ENCODE peak calls at places on chromosomes 1 and 21, in seven cellular contexts. K is neural crest cell; W is HTR-8/SVneo; Y is activated naive CD4-positive, alpha-beta T cell; N is breast epithelium; R is fibroblast of lung; E is left ventricle myocardium inferior. U is an unnamed sample.

GRCh38 chr1:59232209-59232608 is 64.7 kb upstream of the FGGY start:
- DNase-seq in W (no peak), R (peak), K (no peak), N (no peak), E (no peak), Y (no peak), U (peak)

GRCh38 chr1:201491896-201492511 is 14.9 kb downstream of the CSRP1 start:
- DNase-seq in Y (no peak), W (no peak), R (no peak), N (no peak), E (no peak), K (no peak), U (no peak)

GRCh38 chr1:66725885-66726665 is 26.2 kb upstream of the DYNLT5 start:
- DNase-seq in K (peak), Y (no peak), R (peak), N (no peak), E (peak), W (peak), U (peak)

GRCh38 chr21:41877901-41878830 is 978 bp downstream of the PRDM15 start:
- DNase-seq in W (peak), E (no peak), Y (no peak), N (peak), R (peak), K (no peak), U (no peak)

GRCh38 chr1:199113265-199113869 is 474.5 kb downstream of the PTPRC start:
- DNase-seq in K (peak), N (no peak), R (peak), E (peak), Y (peak), W (peak), U (peak)

GRCh38 chr1:225533238-225533637 is 105.4 kb upstream of the LBR start:
- DNase-seq in N (no peak), E (no peak), Y (no peak), K (no peak), W (no peak), R (no peak), U (no peak)

GRCh38 chr1:156839426-156840109 is 19.3 kb downstream of the INSRR start:
- DNase-seq in E (no peak), R (no peak), W (no peak), Y (no peak), K (no peak), N (no peak), U (no peak)

GRCh38 chr1:187067160-187067559 is 238.4 kb downstream of the PLA2G4A start:
- DNase-seq in Y (no peak), E (no peak), N (no peak), W (no peak), R (no peak), K (no peak), U (no peak)

GRCh38 chr1:236280438-236281285 is 1.1 kb downstream of the ERO1B start:
- DNase-seq in R (no peak), Y (no peak), W (peak), E (no peak), N (peak), K (no peak), U (no peak)

GRCh38 chr1:194024659-194025058 is 838.2 kb upstream of the B3GALT2 start:
- DNase-seq in R (peak), K (no peak), W (peak), Y (no peak), E (no peak), N (no peak), U (no peak)

GRCh38 chr21:36788116-36788515 is 89.2 kb downstream of the SIM2 start:
- DNase-seq in N (no peak), Y (no peak), E (no peak), K (no peak), R (no peak), W (peak), U (no peak)

GRCh38 chr1:13967707-13968106 is 267.7 kb downstream of the PRDM2 start:
- DNase-seq in N (no peak), Y (no peak), K (no peak), W (no peak), R (no peak), E (no peak), U (no peak)

GRCh38 chr1:220748091-220748934 is at the start of gene MTARC2:
- DNase-seq in K (peak), R (peak), W (peak), E (peak), Y (no peak), N (peak), U (peak)

GRCh38 chr1:89733748-89734147 is 87.1 kb upstream of the LRRC8D start:
- DNase-seq in R (no peak), E (no peak), K (no peak), Y (no peak), W (no peak), N (no peak), U (no peak)

GRCh38 chr1:79716481-79716880 is 710.0 kb upstream of the ADGRL4 start:
- DNase-seq in W (peak), K (no peak), R (peak), E (no peak), Y (no peak), N (no peak), U (peak)

GRCh38 chr1:236239186-236239585 is 42.6 kb downstream of the ERO1B start:
- DNase-seq in R (peak), E (no peak), K (no peak), Y (no peak), N (no peak), W (no peak), U (no peak)

GRCh38 chr1:161038523-161039153 is at the start of gene TSTD1:
- DNase-seq in E (peak), R (no peak), K (no peak), N (peak), W (peak), Y (peak), U (peak)

GRCh38 chr21:38321568-38321967 is 64.8 kb downstream of the KCNJ15 start:
- DNase-seq in R (no peak), Y (no peak), W (no peak), N (no peak), K (no peak), E (no peak), U (no peak)

GRCh38 chr1:17046043-17046657 is 7.7 kb downstream of the SDHB start:
- DNase-seq in N (no peak), R (peak), W (peak), E (no peak), Y (no peak), K (no peak), U (no peak)

U was measured in adrenal gland.